ENCODE peak calls at places on chromosome 7, in seven cellular contexts. R is H9, V is mesenchymal stem cell, N is IMR-90, U is neuronal stem cell, H is H1, P is trophoblast cell. G is an unnamed sample.

GRCh38 chr7:3200504-3200903 is 100.5 kb upstream of the SDK1 start:
- DNase-seq in V (peak), H (peak), R (peak), N (peak), P (peak), U (no peak), G (peak)

GRCh38 chr7:158541330-158542010 is 46.2 kb downstream of the PTPRN2 start:
- DNase-seq in R (no peak), V (no peak), U (no peak), P (no peak), N (no peak), H (no peak), G (no peak)

GRCh38 chr7:85030893-85031292 is 156.0 kb downstream of the SEMA3D start:
- DNase-seq in U (no peak), R (no peak), V (peak), P (peak), H (no peak), N (peak), G (peak)

GRCh38 chr7:102426268-102427031 is 6.9 kb upstream of the ORAI2 start:
- DNase-seq in P (peak), U (no peak), V (no peak), R (no peak), H (no peak), N (no peak), G (no peak)

GRCh38 chr7:34061175-34061574 is 155.8 kb downstream of the BMPER start:
- DNase-seq in N (peak), P (peak), V (peak), R (no peak), U (no peak), H (no peak), G (no peak)

GRCh38 chr7:98831641-98832221 is 38.1 kb downstream of the TMEM130 start:
- DNase-seq in N (peak), V (peak), P (peak), R (peak), U (no peak), H (peak), G (peak)

GRCh38 chr7:22890773-22891172 is 68.1 kb upstream of the TOMM7 start:
- DNase-seq in V (no peak), P (no peak), H (peak), R (no peak), U (no peak), N (no peak), G (no peak)

GRCh38 chr7:76002139-76002538 is 7.7 kb upstream of the TMEM120A start:
- DNase-seq in V (no peak), H (no peak), N (no peak), U (no peak), R (no peak), P (no peak), G (no peak)

GRCh38 chr7:131238260-131238940 is 89.3 kb upstream of the MKLN1 start:
- DNase-seq in U (no peak), H (no peak), R (no peak), V (peak), P (peak), N (peak), G (no peak)

GRCh38 chr7:117273325-117274292 is 49.2 kb downstream of the WNT2 start:
- DNase-seq in H (no peak), R (no peak), V (no peak), U (no peak), N (no peak), P (peak), G (no peak)

GRCh38 chr7:25259487-25260243 is 31.4 kb upstream of the NPVF start:
- DNase-seq in N (peak), V (peak), P (peak), H (peak), U (peak), R (peak), G (peak)

GRCh38 chr7:45649560-45650346 is 75.6 kb downstream of the ADCY1 start:
- DNase-seq in H (peak), N (no peak), V (no peak), P (no peak), U (no peak), R (no peak), G (no peak)

GRCh38 chr7:131493559-131493958 is 62.9 kb downstream of the PODXL start:
- DNase-seq in U (no peak), P (no peak), V (no peak), N (no peak), R (no peak), H (no peak), G (no peak)

GRCh38 chr7:144407266-144407931 is 3.9 kb upstream of the NOBOX start:
- DNase-seq in R (no peak), U (no peak), N (no peak), P (no peak), H (no peak), V (no peak), G (no peak)

GRCh38 chr7:101453617-101454016 is 90.9 kb downstream of the COL26A1 start:
- DNase-seq in U (no peak), H (no peak), N (no peak), R (no peak), P (no peak), V (no peak), G (no peak)

GRCh38 chr7:47587389-47587788 is 5.5 kb upstream of the TNS3 start:
- DNase-seq in N (no peak), P (peak), U (no peak), H (no peak), R (no peak), V (no peak), G (no peak)

GRCh38 chr7:129351320-129351719 is 82.9 kb upstream of the STRIP2 start:
- DNase-seq in P (no peak), R (no peak), H (no peak), N (peak), U (no peak), V (peak), G (no peak)

GRCh38 chr7:2668401-2668800 is 19.6 kb upstream of the AMZ1 start:
- DNase-seq in P (peak), U (no peak), N (peak), V (peak), R (no peak), H (no peak), G (no peak)

GRCh38 chr7:79652619-79653018 is 199.2 kb upstream of the MAGI2 start:
- DNase-seq in P (peak), R (no peak), N (peak), H (no peak), U (no peak), V (peak), G (peak)

GRCh38 chr7:29987083-29987482 is 2.5 kb downstream of the SCRN1 start:
- DNase-seq in P (no peak), R (no peak), N (peak), U (no peak), V (peak), H (no peak), G (no peak)

GRCh38 chr7:140326116-140326928 is 72.0 kb downstream of the SLC37A3 start:
- DNase-seq in R (peak), V (peak), N (peak), H (peak), U (no peak), P (peak), G (peak)

DNA sequence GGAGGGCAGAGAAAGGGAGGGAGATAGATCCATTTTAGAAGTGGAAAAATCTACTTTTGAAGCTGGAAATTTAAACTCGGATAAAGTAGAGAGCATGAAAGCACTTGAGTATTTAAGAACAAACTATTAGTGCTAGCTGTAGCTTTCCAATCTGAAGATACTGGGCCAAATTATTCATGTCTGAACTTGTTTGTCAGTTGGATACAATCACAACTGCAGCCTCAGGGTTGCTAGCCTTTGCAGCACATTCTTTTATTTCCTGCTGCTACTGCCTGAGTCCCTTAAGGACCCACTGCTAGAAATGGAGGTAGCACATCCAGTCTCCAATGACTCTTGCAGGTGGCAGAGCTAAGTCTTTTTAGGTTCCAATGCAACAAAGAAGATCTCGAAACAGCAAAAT is 8.3 kb upstream of the SLC25A13 start:
- DNase-seq in R (no peak), U (no peak), N (no peak), V (no peak), H (no peak), P (peak), G (no peak)
- H3K23ac ChIP-seq in R (no peak), U (no peak), N (no peak), V (no peak), H (no peak), P (no peak), G (no peak)

GRCh38 chr7:68917041-68917651 is 681.1 kb upstream of the AUTS2 start:
- DNase-seq in H (no peak), U (no peak), P (no peak), V (no peak), N (no peak), R (no peak), G (no peak)
- H3K23ac ChIP-seq in H (no peak), U (no peak), P (no peak), V (no peak), N (no peak), R (no peak), G (no peak)

GRCh38 chr7:151173386-151174245 is 6.1 kb upstream of the GBX1 start:
- DNase-seq in N (no peak), R (no peak), U (no peak), H (no peak), V (no peak), P (no peak), G (no peak)

GRCh38 chr7:151175047-151175792 is 7.7 kb upstream of the GBX1 start:
- DNase-seq in N (no peak), V (no peak), U (no peak), R (peak), H (no peak), P (no peak), G (no peak)

GRCh38 chr7:151172273-151173141 is 5.0 kb upstream of the GBX1 start:
- DNase-seq in N (peak), R (peak), U (peak), V (peak), H (peak), P (peak), G (peak)

GRCh38 chr7:151175793-151176311 is 8.4 kb upstream of the GBX1 start:
- DNase-seq in N (no peak), V (no peak), H (peak), R (peak), P (no peak), U (no peak), G (no peak)

DNA sequence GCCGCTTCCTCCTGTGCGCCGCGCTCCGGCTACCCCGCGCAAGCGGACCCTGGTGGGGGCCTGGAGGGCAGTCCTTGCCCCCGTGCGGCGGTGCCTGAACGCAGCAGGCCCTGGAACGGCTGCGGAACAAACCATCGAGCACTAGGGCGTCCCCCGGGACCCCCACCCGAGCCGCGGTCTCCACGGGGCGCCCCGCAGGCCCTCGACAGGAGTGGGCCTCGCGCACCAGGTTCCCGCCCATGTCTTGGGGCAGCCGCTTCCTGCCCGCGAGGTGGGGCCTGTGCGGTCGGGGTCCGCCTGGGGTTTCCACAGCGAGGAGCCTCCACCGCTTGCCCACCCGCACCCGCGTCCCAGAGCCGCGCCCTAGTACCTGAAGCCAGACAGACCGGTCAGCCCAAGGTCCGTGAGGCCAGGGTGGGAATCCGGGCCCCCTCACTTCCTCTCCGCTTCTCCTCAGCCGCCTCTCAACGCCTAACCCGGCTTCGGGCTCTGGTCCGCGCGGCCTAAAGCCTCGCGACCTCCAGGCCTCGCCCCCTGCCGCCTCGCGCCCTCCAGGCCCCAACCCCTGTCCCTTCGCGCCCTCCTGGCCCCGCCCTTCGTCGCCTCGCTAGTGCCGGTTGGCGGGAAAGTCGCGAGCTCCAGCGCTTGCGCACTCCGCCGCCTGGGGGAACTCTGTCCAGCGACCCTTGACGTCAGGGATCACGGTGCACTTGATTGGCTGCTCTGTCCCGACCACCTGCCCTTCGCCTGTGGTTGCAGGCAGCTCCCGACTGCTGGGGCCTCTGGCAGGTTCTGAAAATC is 7.0 kb upstream of the GBX1 start:
- DNase-seq in H (peak), N (peak), R (peak), P (peak), U (no peak), V (peak), G (peak)
- H3K23ac ChIP-seq in H (no peak), N (no peak), R (no peak), P (no peak), U (peak), V (no peak), G (no peak)

DNA sequence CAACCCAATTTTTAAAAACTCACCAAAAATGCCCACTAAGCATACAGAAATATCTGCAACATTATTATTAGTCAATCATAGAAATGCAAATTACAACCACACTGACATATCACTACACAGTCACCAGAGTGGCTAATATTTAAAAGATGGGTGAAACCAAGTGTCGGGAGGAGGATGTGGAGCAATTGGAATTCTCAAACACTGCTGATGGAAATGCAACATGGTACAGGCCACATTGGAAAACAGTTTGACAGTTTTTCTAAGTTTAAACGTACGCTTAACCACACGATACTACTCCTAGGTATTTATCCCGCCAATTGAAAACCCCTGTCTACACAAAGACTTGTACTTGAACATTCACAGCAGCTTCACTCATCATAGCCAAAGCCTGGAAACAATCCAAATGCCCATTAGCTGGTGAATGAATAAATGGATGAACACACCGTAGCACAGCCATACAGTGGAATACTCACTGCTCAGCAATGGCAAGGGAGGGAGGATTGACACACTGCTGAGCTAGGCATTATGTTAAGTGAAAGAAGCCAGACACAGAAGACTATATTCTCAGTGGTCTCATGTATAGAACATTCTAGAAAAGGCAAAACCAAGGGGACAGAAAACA is 16.3 kb downstream of the GCK start:
- DNase-seq in R (no peak), U (no peak), P (no peak), V (no peak), N (no peak), H (no peak), G (no peak)
- H3K23ac ChIP-seq in R (no peak), U (no peak), P (no peak), V (no peak), N (no peak), H (no peak), G (no peak)

DNA sequence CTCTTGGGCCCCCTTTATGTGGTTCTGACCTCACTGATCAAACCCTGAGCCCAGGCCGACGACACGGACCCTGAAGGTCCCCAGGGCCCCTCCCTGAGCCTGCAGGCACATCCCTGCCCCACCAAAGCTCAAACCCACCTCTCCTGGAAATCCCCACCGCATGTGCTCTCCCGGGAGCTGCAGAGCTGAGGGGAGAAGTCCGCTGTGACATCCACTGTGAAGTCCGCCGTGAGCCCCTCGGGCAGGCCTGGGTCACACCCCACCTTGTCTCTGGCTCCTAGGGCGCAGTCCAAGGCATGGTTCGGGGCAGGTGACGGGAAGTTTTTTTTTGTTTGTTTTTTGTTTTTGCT is 100.2 kb downstream of the MICALL2 start:
- DNase-seq in H (no peak), V (no peak), P (no peak), U (no peak), R (no peak), N (no peak), G (no peak)
- H3K23ac ChIP-seq in H (no peak), V (no peak), P (no peak), U (no peak), R (no peak), N (no peak), G (no peak)

GRCh38 chr7:121109145-121109544 is 120.6 kb downstream of the CPED1 start:
- DNase-seq in N (peak), U (peak), P (peak), H (no peak), R (no peak), V (no peak), G (no peak)
- H3K23ac ChIP-seq in N (no peak), U (no peak), P (no peak), H (no peak), R (no peak), V (no peak), G (no peak)

GRCh38 chr7:12093365-12093764 is 117.7 kb upstream of the TMEM106B start:
- DNase-seq in U (no peak), R (no peak), N (no peak), P (no peak), V (no peak), H (no peak), G (no peak)
- H3K23ac ChIP-seq in U (no peak), R (no peak), N (no peak), P (no peak), V (no peak), H (no peak), G (no peak)

GRCh38 chr7:155247479-155248365 is 50.0 kb upstream of the INSIG1 start:
- DNase-seq in R (no peak), N (peak), H (no peak), V (no peak), U (no peak), P (no peak), G (no peak)

GRCh38 chr7:155252388-155252957 is 45.2 kb upstream of the INSIG1 start:
- DNase-seq in R (no peak), V (no peak), P (peak), H (no peak), U (no peak), N (peak), G (no peak)

GRCh38 chr7:155244675-155245074 is 53.0 kb upstream of the INSIG1 start:
- DNase-seq in R (no peak), H (no peak), P (no peak), U (no peak), V (no peak), N (no peak), G (no peak)

GRCh38 chr7:155251831-155252230 is 45.8 kb upstream of the INSIG1 start:
- DNase-seq in N (no peak), P (peak), U (no peak), R (no peak), H (no peak), V (no peak), G (no peak)

DNA sequence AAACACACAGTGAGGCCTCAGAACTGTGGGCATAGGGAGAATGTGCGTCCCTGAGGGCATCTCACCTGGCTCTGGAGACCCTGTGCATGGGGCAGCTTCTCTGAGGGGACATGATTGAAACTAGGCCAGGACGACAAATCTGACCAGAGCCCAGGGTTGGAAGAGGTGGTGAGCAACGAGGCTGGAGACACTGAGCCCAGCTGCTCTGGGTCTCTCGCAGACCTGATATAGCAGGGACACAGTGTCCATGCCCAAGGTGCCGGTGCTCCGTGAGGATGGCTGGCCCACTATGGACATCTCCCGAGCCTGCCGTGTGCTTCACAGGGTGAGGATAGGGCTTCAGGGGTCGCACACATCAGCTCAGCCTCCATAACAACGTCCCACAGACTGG is 49.3 kb upstream of the INSIG1 start:
- DNase-seq in V (no peak), P (no peak), H (no peak), N (no peak), R (no peak), U (no peak), G (no peak)
- H3K23ac ChIP-seq in V (no peak), P (no peak), H (no peak), N (no peak), R (no peak), U (no peak), G (no peak)

GRCh38 chr7:21526448-21526847 is 16.4 kb upstream of the DNAH11 start:
- DNase-seq in P (no peak), H (no peak), R (no peak), U (no peak), V (no peak), N (no peak), G (no peak)

GRCh38 chr7:21526007-21526406 is 16.8 kb upstream of the DNAH11 start:
- DNase-seq in U (no peak), R (no peak), N (peak), V (no peak), H (no peak), P (peak), G (no peak)

DNA sequence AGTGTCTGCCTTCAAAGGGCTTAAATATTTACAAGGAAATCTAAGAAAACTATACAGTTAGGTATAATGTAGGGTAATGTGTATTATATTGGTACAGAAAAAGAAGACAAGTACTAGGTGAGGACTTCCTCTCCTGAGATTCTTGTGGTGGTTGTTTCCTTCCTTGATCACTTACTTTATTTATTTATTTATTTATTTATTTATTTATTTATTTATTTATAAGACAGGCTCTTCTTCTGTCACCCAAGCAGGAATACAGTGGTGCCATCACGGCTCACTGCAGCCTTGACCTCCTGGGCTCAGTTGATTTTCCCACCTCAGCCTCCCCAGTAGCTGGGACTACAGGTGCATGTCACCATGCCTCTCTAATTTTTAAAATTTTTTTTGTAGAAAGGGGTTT is 18.2 kb upstream of the DNAH11 start:
- DNase-seq in P (no peak), H (no peak), V (no peak), R (no peak), N (no peak), U (no peak), G (no peak)
- H3K23ac ChIP-seq in P (no peak), H (no peak), V (no peak), R (no peak), N (no peak), U (no peak), G (no peak)

G was measured in mesendoderm.